ENCODE peak calls at places on chromosomes 12 and 14, in eight cellular contexts. H is neural progenitor cell, F is IMR-90, B is fibroblast of lung, W is adipocyte, N is GM23248, M is DND-41, C is endothelial cell of umbilical vein. K is an unnamed sample.

GRCh38 chr12:52806169-52806811 is 7.6 kb downstream of the KRT4 start:
- DNase-seq in N (no peak), H (no peak), M (no peak), W (no peak), F (no peak), B (no peak), C (no peak), K (no peak)

GRCh38 chr14:67837011-67837624 is 17.5 kb downstream of the RAD51B start:
- DNase-seq in C (peak; percentile 82), B (peak; percentile 83), F (peak; percentile 88), N (peak; percentile 82), W (peak; percentile 87), H (peak; percentile 74), M (peak; percentile 68), K (peak; percentile 80)

GRCh38 chr12:32302218-32302826 is 97.0 kb upstream of the FGD4 start:
- DNase-seq in M (no peak), F (no peak), H (peak; percentile 46), W (no peak), B (no peak), C (peak; percentile 56), N (peak; percentile 45), K (no peak)

GRCh38 chr14:32028599-32028998 is 48.5 kb upstream of the ARHGAP5 start:
- DNase-seq in W (peak; percentile 28), N (peak; percentile 33), F (no peak), B (peak; percentile 34), H (no peak), M (no peak), C (no peak), K (no peak)

GRCh38 chr12:34207858-34208257 is 185.6 kb downstream of the ALG10 start:
- DNase-seq in M (no peak), F (no peak), B (no peak), W (no peak), C (no peak), H (no peak), N (no peak), K (no peak)

GRCh38 chr14:34224221-34224620 is 237.8 kb downstream of the SPTSSA start:
- DNase-seq in H (no peak), B (no peak), M (no peak), W (no peak), F (no peak), N (no peak), C (no peak), K (no peak)

GRCh38 chr12:75979181-75979580 is 52.4 kb downstream of the PHLDA1 start:
- DNase-seq in N (peak; percentile 70), W (peak; percentile 22), F (peak; percentile 66), M (no peak), C (peak; percentile 91), B (peak; percentile 70), H (no peak), K (no peak)

GRCh38 chr12:51951843-51952722 is 584 bp downstream of the ACVR1B start:
- DNase-seq in C (peak; percentile 15), B (no peak), M (peak; percentile 35), F (no peak), H (peak; percentile 75), W (peak; percentile 51), N (peak; percentile 49), K (peak; percentile 41)

GRCh38 chr12:124745891-124746570 is 117.6 kb downstream of the SCARB1 start:
- DNase-seq in B (peak; percentile 96), H (peak; percentile 94), M (peak; percentile 51), W (peak; percentile 97), C (peak; percentile 94), N (peak; percentile 97), F (peak; percentile 81), K (peak; percentile 87)

GRCh38 chr12:23655112-23655511 is 294.4 kb downstream of the SOX5 start:
- DNase-seq in B (no peak), W (no peak), C (no peak), N (no peak), M (no peak), F (no peak), H (no peak), K (no peak)

GRCh38 chr14:76768201-76768656 is 7.0 kb downstream of the VASH1 start:
- DNase-seq in M (peak; percentile 23), N (no peak), F (no peak), H (peak; percentile 20), B (no peak), W (no peak), C (peak; percentile 69), K (peak; percentile 34)

GRCh38 chr12:13210543-13211190 is 14.1 kb downstream of the EMP1 start:
- DNase-seq in B (no peak), W (no peak), H (no peak), C (peak; percentile 46), F (no peak), N (peak; percentile 69), M (no peak), K (no peak)

GRCh38 chr12:13208533-13209278 is 12.2 kb downstream of the EMP1 start:
- DNase-seq in C (no peak), W (peak; percentile 56), B (no peak), N (peak; percentile 64), F (peak; percentile 53), H (peak; percentile 58), M (no peak), K (no peak)

GRCh38 chr12:13209279-13210021 is 12.9 kb downstream of the EMP1 start:
- DNase-seq in N (peak; percentile 65), B (no peak), W (no peak), M (no peak), F (no peak), H (no peak), C (no peak), K (no peak)

GRCh38 chr12:13211191-13211858 is 14.8 kb downstream of the EMP1 start:
- DNase-seq in F (peak; percentile 34), M (no peak), B (peak; percentile 82), W (no peak), H (no peak), C (no peak), N (peak; percentile 45), K (no peak)

DNA sequence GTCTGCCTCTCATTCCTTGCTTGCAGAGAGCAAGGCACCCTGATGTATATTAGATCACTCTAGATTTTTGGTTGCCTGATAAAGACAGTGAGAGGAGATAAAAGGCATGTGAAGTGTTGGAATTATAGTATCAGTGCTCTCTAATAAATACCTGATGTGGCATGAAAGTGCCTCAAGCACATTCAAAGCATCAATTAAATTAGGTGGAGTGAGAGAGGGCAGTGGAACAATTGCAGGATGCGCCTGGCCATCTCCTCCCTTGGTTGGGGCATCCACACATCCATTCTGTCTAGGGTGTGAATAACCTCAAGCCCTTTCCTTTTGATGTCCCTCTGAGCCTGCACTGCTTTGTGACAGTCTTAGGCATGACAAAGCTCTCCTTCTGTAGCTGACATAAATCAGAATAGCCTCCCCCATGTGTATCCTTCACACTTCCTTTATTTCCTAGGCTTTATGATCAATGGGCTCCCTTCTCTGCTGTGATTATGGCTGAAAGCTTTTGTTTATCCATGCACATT is 13.6 kb downstream of the EMP1 start:
- DNase-seq in B (no peak), C (no peak), H (peak; percentile 14), N (peak; percentile 26), W (no peak), F (no peak), M (no peak), K (no peak)
- H3K4me1 ChIP-seq in B (peaks cover 60% of the 10 kb centered on the region), C (peaks cover 67% of the 10 kb centered on the region), H (peaks cover 24% of the 10 kb centered on the region), N (peaks cover 71% of the 10 kb centered on the region), W (peaks cover 90% of the 10 kb centered on the region), F (peaks cover 32% of the 10 kb centered on the region), M (peaks cover 4% of the 10 kb centered on the region), K (no peaks in the 10 kb centered on the region)

DNA sequence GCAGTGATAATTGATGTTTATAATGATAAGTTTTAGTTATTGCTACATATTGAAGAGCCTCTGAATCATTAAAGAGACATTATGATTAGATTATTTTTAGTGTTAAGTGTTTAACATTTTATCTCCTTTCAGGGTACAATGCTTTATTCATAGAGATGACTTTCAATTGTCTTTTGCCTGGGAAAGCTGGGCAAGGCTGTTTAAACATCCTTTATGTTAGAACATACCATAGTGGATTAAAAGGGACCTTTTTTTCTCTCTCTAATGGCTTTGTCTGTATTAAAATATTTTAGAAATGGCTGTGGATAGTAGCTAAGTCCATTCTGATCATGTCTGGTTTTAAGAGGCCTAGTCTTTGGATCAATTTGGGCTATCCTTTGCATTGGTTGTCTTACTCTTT is 427.5 kb upstream of the MIS18BP1 start:
- DNase-seq in W (no peak), N (no peak), H (peak; percentile 9), F (no peak), M (no peak), B (no peak), C (no peak), K (no peak)
- H3K9ac ChIP-seq in W (peak overlapping the region; percentile 54), N (no peak overlapping the region), H (no peak overlapping the region), F (no peak overlapping the region), M (no peak overlapping the region), B (no peak overlapping the region), C (peak overlapping the region; percentile 47), K (no peak overlapping the region)

GRCh38 chr12:3032161-3032560 is 45.0 kb upstream of the TSPAN9 start:
- DNase-seq in F (no peak), B (no peak), H (no peak), N (no peak), C (no peak), M (no peak), W (no peak), K (no peak)
- H3K4me3 ChIP-seq in F (no peak overlapping the region), B (no peak overlapping the region), H (no peak overlapping the region), N (no peak overlapping the region), C (no peak overlapping the region), M (no peak overlapping the region), W (no peak overlapping the region), K (no peak overlapping the region)

GRCh38 chr12:101597164-101597563 is 2.4 kb downstream of the MYBPC1 start:
- DNase-seq in N (no peak), B (no peak), W (no peak), H (no peak), F (no peak), M (no peak), C (no peak), K (no peak)

GRCh38 chr12:101596172-101596571 is 1.4 kb downstream of the MYBPC1 start:
- DNase-seq in F (no peak), B (no peak), N (no peak), C (no peak), M (no peak), W (no peak), H (peak; percentile 4), K (no peak)

GRCh38 chr12:101598483-101598882 is 3.7 kb downstream of the MYBPC1 start:
- DNase-seq in H (no peak), M (no peak), F (no peak), W (no peak), C (no peak), N (no peak), B (no peak), K (no peak)

GRCh38 chr12:101599311-101599710 is 4.5 kb downstream of the MYBPC1 start:
- DNase-seq in F (no peak), C (no peak), N (no peak), M (no peak), B (no peak), H (no peak), W (no peak), K (no peak)

DNA sequence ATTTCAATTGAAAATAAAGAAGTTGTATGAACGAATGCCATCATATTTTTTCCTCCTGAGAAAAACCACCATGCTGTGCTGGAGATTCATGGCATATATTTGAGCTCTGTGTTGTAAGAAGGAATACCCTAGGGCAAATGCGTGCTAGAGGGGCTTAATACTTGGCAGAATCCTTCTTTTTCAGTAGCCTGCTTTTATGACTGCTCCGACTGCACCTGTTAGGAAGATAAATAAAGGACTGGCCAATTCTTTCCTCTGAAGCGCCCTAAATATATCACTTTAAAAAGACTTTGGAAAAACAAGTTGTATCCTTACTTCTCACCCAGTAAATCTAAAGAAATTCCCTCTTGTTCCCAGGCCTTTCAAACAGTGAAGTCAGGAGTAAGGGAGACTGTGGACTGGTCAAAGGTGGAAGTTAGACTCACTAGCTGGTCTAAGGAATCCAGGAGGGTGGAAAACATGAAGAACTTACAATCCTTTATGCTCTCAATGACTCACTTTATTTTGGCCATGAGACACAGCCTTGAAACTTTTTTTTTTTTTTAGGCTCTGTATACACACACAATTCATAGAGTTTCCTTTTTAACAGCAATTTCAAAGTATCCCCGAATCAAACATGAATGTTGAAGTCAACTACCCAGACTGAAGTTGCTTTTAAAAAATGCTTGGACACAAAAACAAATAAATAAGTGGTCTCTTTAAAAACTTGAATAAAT is 5.2 kb downstream of the MYBPC1 start:
- DNase-seq in B (no peak), M (no peak), C (no peak), W (no peak), F (no peak), H (no peak), N (no peak), K (no peak)
- H3K4me1 ChIP-seq in B (no peaks in the 10 kb centered on the region), M (no peaks in the 10 kb centered on the region), C (no peaks in the 10 kb centered on the region), W (no peaks in the 10 kb centered on the region), F (no peaks in the 10 kb centered on the region), H (no peaks in the 10 kb centered on the region), N (no peaks in the 10 kb centered on the region), K (no peaks in the 10 kb centered on the region)

K was measured in colonic mucosa.